ENCODE peak calls at places on chromosomes 6 and 20, in four cellular contexts. B is spleen, D is lung, H is NB4. M is an unnamed sample.

GRCh38 chr6:21348462-21349195 is 244.9 kb upstream of the SOX4 start:
- DNase-seq in B (no peak), D (peak), H (no peak), M (no peak)

GRCh38 chr20:44357020-44357419 is 1.5 kb downstream of the HNF4A start:
- DNase-seq in B (no peak), D (no peak), H (no peak), M (no peak)

GRCh38 chr20:62233684-62234083 is 4.6 kb upstream of the OSBPL2 start:
- DNase-seq in B (no peak), D (no peak), H (peak), M (no peak)

GRCh38 chr6:12748411-12748810 is 31.8 kb downstream of the PHACTR1 start:
- DNase-seq in B (no peak), D (no peak), H (no peak), M (no peak)

GRCh38 chr6:7151381-7151780 is 43.6 kb downstream of the RREB1 start:
- DNase-seq in B (no peak), D (no peak), H (peak), M (no peak)

GRCh38 chr6:26305097-26305841 is 59.7 kb upstream of the BTN3A2 start:
- DNase-seq in B (peak), D (no peak), H (peak), M (peak)

GRCh38 chr6:48110436-48111142 is 408 bp downstream of the PTCHD4 start:
- DNase-seq in B (no peak), D (no peak), H (no peak), M (no peak)

GRCh38 chr6:39102024-39102820 is 12.8 kb downstream of the SAYSD1 start:
- DNase-seq in B (no peak), D (no peak), H (peak), M (no peak)

GRCh38 chr6:132797975-132798819 is at the start of gene SLC18B1:
- DNase-seq in B (peak), D (peak), H (peak), M (no peak)

GRCh38 chr20:15076785-15077184 is 739.4 kb upstream of the FLRT3 start:
- DNase-seq in B (no peak), D (no peak), H (no peak), M (no peak)

GRCh38 chr6:99019341-99019740 is 71.6 kb upstream of the FBXL4 start:
- DNase-seq in B (no peak), D (no peak), H (no peak), M (no peak)

GRCh38 chr20:41669708-41670263 is 51.6 kb upstream of the CHD6 start:
- DNase-seq in B (no peak), D (no peak), H (peak), M (no peak)

GRCh38 chr6:128307671-128308070 is 212.7 kb downstream of the PTPRK start:
- DNase-seq in B (no peak), D (no peak), H (no peak), M (no peak)

GRCh38 chr6:149888659-149889058 is 9.3 kb downstream of the RAET1E start:
- DNase-seq in B (no peak), D (no peak), H (peak), M (no peak)

GRCh38 chr20:17678886-17679285 is 3.2 kb downstream of the RRBP1 start:
- DNase-seq in B (no peak), D (no peak), H (no peak), M (no peak)

GRCh38 chr6:149985506-149985937 is 21.8 kb downstream of the ULBP1 start:
- DNase-seq in B (no peak), D (no peak), H (no peak), M (no peak)

GRCh38 chr6:11201772-11202512 is 30.5 kb downstream of the NEDD9 start:
- DNase-seq in B (no peak), D (no peak), H (no peak), M (no peak)

GRCh38 chr6:2891768-2892170 is 11.3 kb downstream of the SERPINB9 start:
- DNase-seq in B (peak), D (no peak), H (no peak), M (no peak)

GRCh38 chr6:133040025-133040838 is 200.9 kb upstream of the EYA4 start:
- DNase-seq in B (no peak), D (no peak), H (peak), M (no peak)

GRCh38 chr6:27545271-27546046 is 72.6 kb upstream of the ZNF184 start:
- DNase-seq in B (no peak), D (no peak), H (peak), M (peak)

GRCh38 chr20:57678340-57678739 is 31.5 kb downstream of the PMEPA1 start:
- DNase-seq in B (no peak), D (no peak), H (no peak), M (no peak)

DNA sequence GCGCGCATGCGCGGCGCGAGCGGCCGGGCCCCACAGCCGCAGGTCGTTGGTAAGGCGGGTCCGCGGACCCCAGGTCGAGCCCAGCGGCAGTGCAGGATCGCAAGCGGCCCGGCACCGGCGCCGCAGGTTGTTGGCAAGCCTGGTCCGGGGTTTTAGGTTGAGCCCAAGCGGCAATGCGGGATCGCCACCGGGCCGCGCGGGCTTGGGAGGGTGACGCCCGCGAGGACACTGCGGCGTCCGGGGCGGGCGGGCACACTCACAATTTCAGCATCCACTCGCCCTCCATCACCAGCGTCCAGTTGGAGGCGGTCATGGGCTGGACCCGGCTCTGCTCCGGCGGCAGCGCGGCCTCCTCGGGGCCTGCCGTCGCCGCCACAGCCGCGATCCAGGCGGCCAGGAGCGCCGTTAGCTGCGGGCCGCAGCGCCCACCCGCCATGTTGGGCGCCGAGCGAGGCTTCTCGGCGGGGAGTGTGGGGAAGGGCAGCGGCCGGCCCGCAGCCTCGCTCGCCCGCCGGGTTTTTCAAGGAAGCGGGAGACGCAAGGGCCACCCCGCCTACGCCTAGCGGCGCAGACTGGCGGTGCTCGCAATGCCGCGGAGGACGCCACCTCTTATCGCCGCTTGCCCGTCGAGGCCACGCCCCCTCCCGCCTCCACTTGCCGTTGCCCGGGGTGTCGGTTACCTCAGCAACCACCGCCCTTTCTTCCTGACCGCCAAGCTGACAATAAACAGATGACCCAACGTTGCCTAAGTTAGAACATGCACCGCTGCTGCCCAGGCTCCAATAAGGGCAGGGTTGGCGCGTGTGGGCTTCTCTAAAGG is at the start of gene TMX4:
- DNase-seq in B (peak), D (peak), H (peak), M (peak)
- TF ChIP-seq CTCF in B (peak), D (peak), H (peak), M (peak)

DNA sequence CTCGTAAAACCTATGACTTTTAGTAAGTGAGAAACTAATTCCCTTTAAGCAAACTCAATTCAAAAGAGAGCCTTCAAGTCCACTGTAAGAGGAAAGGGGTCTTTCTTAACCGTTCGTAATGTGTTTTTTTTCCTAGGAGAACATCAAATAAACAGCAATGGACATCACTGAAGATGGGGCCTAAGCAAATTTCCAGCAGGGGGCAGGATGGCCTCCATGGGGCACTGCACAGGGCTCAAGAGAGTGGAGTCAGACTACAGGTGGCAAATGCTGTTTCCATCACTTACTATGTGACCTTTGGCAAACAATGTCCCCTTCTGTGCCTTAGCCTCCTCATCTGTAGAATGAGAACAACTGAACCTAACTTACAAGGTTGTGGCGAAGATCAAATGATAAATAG is 88.7 kb downstream of the ARHGAP18 start:
- DNase-seq in B (no peak), D (no peak), H (peak), M (no peak)
- TF ChIP-seq CTCF in B (peak), D (peak), H (peak), M (peak)

GRCh38 chr20:63295422-63295821 is 2.4 kb downstream of the COL20A1 start:
- DNase-seq in B (no peak), D (no peak), H (no peak), M (no peak)
- TF ChIP-seq CTCF in B (no peak), D (no peak), H (peak), M (no peak)

GRCh38 chr6:161554883-161555282 is 281.0 kb upstream of the AGPAT4 start:
- DNase-seq in B (no peak), D (no peak), H (no peak), M (no peak)
- TF ChIP-seq CTCF in B (no peak), D (no peak), H (no peak), M (no peak)

GRCh38 chr6:37819177-37819801 is at the start of gene ZFAND3:
- DNase-seq in B (peak), D (peak), H (peak), M (peak)
- TF ChIP-seq CTCF in B (no peak), D (no peak), H (no peak), M (no peak)

M was measured in HFFc6.